ENCODE peak calls at places on chromosomes 16 and 17, in nine cellular contexts. X, P, A, W, K, S, F, V and D are unnamed samples.

GRCh38 chr17:31869031-31869430 is 10.0 kb upstream of the COPRS start:
- DNase-seq in X (no peak), P (no peak), A (no peak), W (no peak), K (no peak), S (no peak), F (no peak), V (no peak), D (no peak)

GRCh38 chr16:16863672-16864071 is 484.7 kb downstream of the NPIPA7 start:
- DNase-seq in X (no peak), P (no peak), A (no peak), W (no peak), K (no peak), S (no peak), F (no peak), V (no peak), D (no peak)

GRCh38 chr16:80299416-80299815 is 241.4 kb upstream of the DYNLRB2 start:
- DNase-seq in X (no peak), P (no peak), A (no peak), W (no peak), K (no peak), S (no peak), F (no peak), V (no peak), D (no peak)

GRCh38 chr17:16470302-16470701 is 21.7 kb downstream of the LRRC75A start:
- DNase-seq in X (no peak), P (no peak), A (no peak), W (no peak), K (no peak), S (no peak), F (peak; percentile 18), V (no peak), D (peak; percentile 16)

GRCh38 chr17:75695141-75695829 is 26.0 kb upstream of the ITGB4 start:
- DNase-seq in X (no peak), P (peak; percentile 72), A (no peak), W (no peak), K (no peak), S (no peak), F (no peak), V (no peak), D (no peak)

GRCh38 chr16:55532227-55532626 is 23.4 kb downstream of the LPCAT2 start:
- DNase-seq in X (no peak), P (no peak), A (no peak), W (no peak), K (no peak), S (no peak), F (no peak), V (no peak), D (no peak)

GRCh38 chr16:70568601-70569217 is 45.1 kb downstream of the SF3B3 start:
- DNase-seq in X (no peak), P (no peak), A (no peak), W (no peak), K (no peak), S (no peak), F (no peak), V (no peak), D (no peak)

GRCh38 chr17:28871056-28871579 is 16.3 kb downstream of the ERAL1 start:
- DNase-seq in X (no peak), P (no peak), A (no peak), W (no peak), K (peak; percentile 85), S (no peak), F (no peak), V (no peak), D (no peak)

GRCh38 chr17:41734139-41734948 is at the start of gene HAP1:
- DNase-seq in X (no peak), P (peak; percentile 16), A (peak; percentile 21), W (no peak), K (no peak), S (peak; percentile 24), F (peak; percentile 13), V (no peak), D (peak; percentile 33)

GRCh38 chr17:75721463-75722011 is 278 bp downstream of the ITGB4 start:
- DNase-seq in X (no peak), P (no peak), A (no peak), W (no peak), K (no peak), S (no peak), F (no peak), V (no peak), D (no peak)